ENCODE peak calls at places on chromosomes 1 and 21, in five cellular contexts. H, R, Q, S and E are unnamed samples.
A peak's percentile ranks its signal among the peaks of the same experiment; 100 is the strongest.

GRCh38 chr1:160826546-160826945 is 30.6 kb downstream of the LY9 start:
- DNase-seq in H (no peak), R (no peak), Q (no peak), S (no peak), E (no peak)

GRCh38 chr1:28860332-28861073 is 48.5 kb downstream of the OPRD1 start:
- DNase-seq in H (no peak), R (no peak), Q (peak; percentile 100), S (no peak), E (no peak)

GRCh38 chr1:183234660-183235476 is 48.8 kb downstream of the LAMC2 start:
- DNase-seq in H (no peak), R (no peak), Q (peak; percentile 89), S (peak; percentile 69), E (no peak)

GRCh38 chr1:39098569-39099250 is 72.6 kb downstream of the NDUFS5 start:
- DNase-seq in H (peak; percentile 68), R (peak; percentile 85), Q (peak; percentile 93), S (peak; percentile 82), E (no peak)

GRCh38 chr1:52659356-52659755 is 26.4 kb downstream of the SHISAL2A start:
- DNase-seq in H (no peak), R (no peak), Q (no peak), S (no peak), E (no peak)

GRCh38 chr1:96521994-96522760 is 199.4 kb upstream of the PTBP2 start:
- DNase-seq in H (no peak), R (no peak), Q (peak; percentile 42), S (no peak), E (no peak)

GRCh38 chr1:110916669-110917306 is 43.8 kb downstream of the CD53 start:
- DNase-seq in H (no peak), R (peak; percentile 69), Q (peak; percentile 48), S (no peak), E (no peak)

GRCh38 chr1:145997156-145998023 is 1.0 kb upstream of the TXNIP start:
- DNase-seq in H (no peak), R (peak; percentile 84), Q (no peak), S (no peak), E (no peak)

GRCh38 chr21:38039841-38040240 is 123.6 kb upstream of the KCNJ6 start:
- DNase-seq in H (no peak), R (no peak), Q (no peak), S (no peak), E (no peak)

GRCh38 chr1:151352001-151352718 is 5.1 kb upstream of the RFX5 start:
- DNase-seq in H (no peak), R (no peak), Q (no peak), S (no peak), E (no peak)

GRCh38 chr1:225987491-225988316 is 11.4 kb downstream of the SDE2 start:
- DNase-seq in H (no peak), R (no peak), Q (peak; percentile 37), S (no peak), E (no peak)

GRCh38 chr1:51843948-51844347 is 34.6 kb downstream of the NRDC start:
- DNase-seq in H (no peak), R (no peak), Q (no peak), S (no peak), E (no peak)

GRCh38 chr1:12177999-12178441 is 11.2 kb downstream of the TNFRSF1B start:
- DNase-seq in H (no peak), R (peak; percentile 98), Q (peak; percentile 75), S (peak; percentile 45), E (no peak)

GRCh38 chr1:62110198-62110817 is 84.3 kb upstream of the L1TD1 start:
- DNase-seq in H (no peak), R (no peak), Q (no peak), S (no peak), E (no peak)

GRCh38 chr1:224506141-224506814 is 71.7 kb upstream of the WDR26 start:
- DNase-seq in H (no peak), R (no peak), Q (no peak), S (no peak), E (no peak)